ENCODE peak calls at places on chromosomes 4 and X, in four cellular contexts. S is astrocyte of the cerebellum, K is astrocyte, R is OCI-LY7. C is an unnamed sample.

GRCh38 chrX:20224814-20225487 is 41.8 kb downstream of the RPS6KA3 start:
- DNase-seq in S (peak), K (peak), R (peak), C (peak)

GRCh38 chr4:99389606-99390005 is 37.1 kb upstream of the ADH1C start:
- DNase-seq in S (no peak), K (no peak), R (no peak), C (no peak)

GRCh38 chr4:24560770-24561415 is 23.5 kb downstream of the DHX15 start:
- DNase-seq in S (no peak), K (peak), R (no peak), C (no peak)

GRCh38 chr4:170198742-170199141 is 109.0 kb upstream of the AADAT start:
- DNase-seq in S (peak), K (no peak), R (no peak), C (no peak)

GRCh38 chr4:123651127-123651526 is 254.5 kb downstream of the SPRY1 start:
- DNase-seq in S (no peak), K (no peak), R (no peak), C (no peak)

GRCh38 chrX:139299309-139299708 is 231.2 kb upstream of the F9 start:
- DNase-seq in S (no peak), K (no peak), R (no peak), C (no peak)

GRCh38 chr4:165625281-165625680 is 246.5 kb downstream of the CPE start:
- DNase-seq in S (no peak), K (no peak), R (no peak), C (no peak)

GRCh38 chr4:154329268-154329858 is 162.2 kb downstream of the DCHS2 start:
- DNase-seq in S (peak), K (peak), R (peak), C (peak)

GRCh38 chr4:6724461-6725111 is 8.6 kb downstream of the BLOC1S4 start:
- DNase-seq in S (no peak), K (peak), R (no peak), C (no peak)

GRCh38 chrX:129647588-129648410 is 7.0 kb downstream of the APLN start:
- DNase-seq in S (no peak), K (no peak), R (no peak), C (no peak)

GRCh38 chr4:151670843-151671242 is 90.0 kb downstream of the GATB start:
- DNase-seq in S (no peak), K (no peak), R (no peak), C (no peak)

GRCh38 chr4:142312391-142312790 is 533.7 kb downstream of the INPP4B start:
- DNase-seq in S (no peak), K (no peak), R (no peak), C (no peak)

GRCh38 chr4:180909279-180909678 is 1333.9 kb upstream of the TENM3 start:
- DNase-seq in S (no peak), K (no peak), R (peak), C (no peak)

GRCh38 chrX:84724576-84724975 is 222.3 kb upstream of the HDX start:
- DNase-seq in S (no peak), K (no peak), R (no peak), C (no peak)

GRCh38 chr4:53061467-53061866 is 199.3 kb downstream of the RASL11B start:
- DNase-seq in S (no peak), K (no peak), R (no peak), C (no peak)

GRCh38 chrX:47518105-47518504 is 35.1 kb upstream of the ZNF41 start:
- DNase-seq in S (no peak), K (no peak), R (no peak), C (no peak)
- TF ChIP-seq CTCF in S (no peak), K (no peak), R (no peak), C (no peak)

GRCh38 chrX:24651783-24652182 is 4.6 kb upstream of the PCYT1B start:
- DNase-seq in S (no peak), K (no peak), R (no peak), C (no peak)
- TF ChIP-seq CTCF in S (no peak), K (no peak), R (no peak), C (no peak)

GRCh38 chrX:110125435-110125834 is 122.5 kb downstream of the TMEM164 start:
- DNase-seq in S (no peak), K (no peak), R (no peak), C (no peak)
- TF ChIP-seq CTCF in S (peak), K (no peak), R (peak), C (peak)

DNA sequence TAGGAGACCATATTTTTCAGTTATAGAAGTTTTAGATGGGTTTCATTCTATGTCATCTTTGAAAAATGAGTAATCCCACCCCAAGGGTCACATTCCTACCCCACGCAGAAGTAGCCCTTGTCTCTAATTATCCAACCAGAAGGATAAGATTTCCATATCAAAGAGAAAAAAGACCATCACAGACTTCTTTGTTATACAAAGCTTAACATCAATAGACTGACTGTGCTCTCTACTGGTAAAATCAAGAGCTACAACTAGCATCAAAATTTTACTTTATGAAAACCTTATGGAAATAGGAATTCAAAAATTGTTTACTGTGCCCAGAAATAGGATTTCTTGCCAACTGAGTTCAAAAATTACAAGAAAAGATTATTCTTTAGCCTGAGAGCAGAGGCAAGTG is 24.9 kb downstream of the TNMD start:
- DNase-seq in S (no peak), K (no peak), R (no peak), C (no peak)
- TF ChIP-seq CTCF in S (peak), K (peak), R (no peak), C (no peak)

GRCh38 chr4:107691378-107691777 is 28.7 kb downstream of the PAPSS1 start:
- DNase-seq in S (no peak), K (no peak), R (no peak), C (no peak)
- TF ChIP-seq CTCF in S (no peak), K (no peak), R (no peak), C (no peak)

DNA sequence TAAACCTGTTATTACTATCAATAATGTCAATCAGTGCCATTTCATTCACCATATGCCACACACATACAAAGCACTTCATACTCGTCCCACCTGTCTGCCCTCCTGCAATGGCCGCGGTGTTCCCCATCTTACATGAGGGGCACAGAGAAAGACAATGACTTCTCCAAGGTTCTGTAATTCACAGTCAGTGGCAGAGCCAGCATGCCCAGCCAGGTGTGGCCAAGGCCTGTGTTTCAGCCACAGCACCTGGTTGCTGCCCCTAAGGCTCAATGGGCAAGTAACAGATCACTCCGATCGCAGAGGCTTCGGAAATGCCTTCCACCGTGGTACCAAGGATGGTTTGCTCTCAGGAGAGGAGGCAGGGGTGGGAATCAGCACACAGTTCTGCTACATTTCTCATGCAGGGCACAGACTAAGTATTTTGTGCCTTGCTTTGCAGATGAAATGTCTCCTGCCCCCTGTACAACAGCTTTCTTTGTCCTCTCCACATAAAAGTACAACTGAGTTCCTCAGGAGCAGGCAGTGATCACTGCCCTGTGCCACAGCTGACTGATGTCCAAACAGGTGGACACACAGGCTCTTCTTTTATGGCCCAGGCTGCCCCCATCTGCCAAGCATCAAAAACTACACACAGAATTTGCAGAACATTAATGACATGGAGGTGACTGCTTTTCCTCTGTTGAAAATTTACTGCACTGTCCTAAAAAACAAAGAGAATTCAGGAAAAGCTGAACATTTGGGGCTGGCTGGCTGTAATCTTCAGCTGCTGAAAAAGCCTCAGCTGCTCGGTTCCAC is 10.8 kb downstream of the AFAP1 start:
- DNase-seq in S (no peak), K (no peak), R (no peak), C (no peak)
- TF ChIP-seq CTCF in S (peak), K (peak), R (no peak), C (peak)

C was measured in GM13976.